ENCODE peak calls at places on chromosomes 16 and 17, in seven cellular contexts. F is activated T-helper 1 cell treated with Interleukin-2 at 50 U/mL for 16 hours; R is NCI-H1930; W is stimulated activated CD8-positive, alpha-beta memory T cell treated with anti-CD3 and anti-CD28 coated beads, Interleukin-2, amount 100 ng/mL, for 48 hours; G is thoracic aorta; D is posterior cingulate gyrus; H is left lobe of liver. U is an unnamed sample.

GRCh38 chr16:66874079-66874775 is 6.1 kb upstream of the PDP2 start:
- DNase-seq in D (no peak), F (no peak), H (no peak), G (no peak), W (no peak), R (no peak), U (no peak)

GRCh38 chr17:68320311-68320865 is 29.1 kb downstream of the ARSG start:
- DNase-seq in G (no peak), H (no peak), D (no peak), R (no peak), W (no peak), F (no peak), U (no peak)

GRCh38 chr16:89188064-89188441 is 12.3 kb downstream of the SLC22A31 start:
- DNase-seq in R (no peak), W (no peak), F (no peak), G (no peak), H (no peak), D (no peak), U (no peak)

GRCh38 chr16:56311208-56312027 is 113.9 kb downstream of the AMFR start:
- DNase-seq in H (no peak), F (no peak), D (no peak), G (no peak), R (no peak), W (no peak), U (no peak)

GRCh38 chr17:58918072-58918471 is 162.4 kb downstream of the PPM1E start:
- DNase-seq in H (no peak), D (no peak), W (no peak), G (no peak), R (no peak), F (no peak), U (no peak)

GRCh38 chr17:40602445-40603443 is 37.5 kb upstream of the CCR7 start:
- DNase-seq in R (no peak), H (no peak), G (no peak), W (peak), F (peak), D (no peak), U (peak)

GRCh38 chr16:70160388-70160787 is 13.2 kb upstream of the CLEC18C start:
- DNase-seq in F (no peak), W (no peak), D (no peak), R (no peak), G (no peak), H (peak), U (no peak)

GRCh38 chr16:66515543-66516171 is 34.3 kb downstream of the TK2 start:
- DNase-seq in R (no peak), F (no peak), G (no peak), W (no peak), D (no peak), H (no peak), U (no peak)

GRCh38 chr17:82414548-82415281 is 3.4 kb upstream of the HEXD start:
- DNase-seq in G (no peak), W (peak), D (peak), R (peak), H (peak), F (peak), U (peak)

GRCh38 chr17:64531955-64532371 is 25.2 kb downstream of the CEP95 start:
- DNase-seq in F (no peak), R (no peak), W (no peak), H (no peak), G (no peak), D (no peak), U (no peak)

GRCh38 chr16:65524997-65525396 is 403.1 kb upstream of the CDH11 start:
- DNase-seq in W (no peak), R (no peak), D (no peak), H (no peak), F (no peak), G (no peak), U (no peak)

GRCh38 chr17:81865733-81866439 is 5.3 kb downstream of the ARHGDIA start:
- DNase-seq in W (no peak), R (no peak), H (peak), D (no peak), F (no peak), G (no peak), U (no peak)

GRCh38 chr17:2347805-2348685 is 10.7 kb downstream of the SGSM2 start:
- DNase-seq in F (no peak), D (peak), W (no peak), H (peak), G (no peak), R (peak), U (no peak)

U was measured in activated T-helper 9 cell treated with anti-CD3 and anti-CD28 coated beads, Interleukin-2, amount 50 U/mL, for 16 hours.